ENCODE peak calls at places on chromosomes 6 and 20, in five cellular contexts. H, B, Z, I and C are unnamed samples.

GRCh38 chr6:118787746-118788419 is 106.1 kb upstream of the ASF1A start:
- DNase-seq in H (peak), B (no peak), Z (no peak), I (no peak), C (no peak)

GRCh38 chr6:145772846-145773245 is 37.5 kb upstream of the EPM2A start:
- DNase-seq in B (no peak), I (no peak), H (no peak), Z (no peak), C (no peak)

GRCh38 chr6:82385961-82386360 is 22.3 kb downstream of the TPBG start:
- DNase-seq in I (peak), B (no peak), H (no peak), Z (no peak), C (no peak)

GRCh38 chr6:161959072-161959471 is 685.2 kb upstream of the AGPAT4 start:
- DNase-seq in Z (no peak), I (no peak), B (no peak), H (no peak), C (no peak)

GRCh38 chr6:89311853-89312531 is 3.1 kb downstream of the GABRR2 start:
- DNase-seq in B (peak), H (no peak), Z (no peak), I (peak), C (peak)

GRCh38 chr6:131135244-131136020 is at the start of gene AKAP7:
- DNase-seq in H (peak), B (peak), I (peak), Z (peak), C (peak)

GRCh38 chr6:145199961-145200360 is 535.4 kb downstream of the EPM2A start:
- DNase-seq in B (no peak), H (no peak), Z (no peak), I (peak), C (no peak)

GRCh38 chr20:46814366-46815232 is 80.0 kb upstream of the EYA2 start:
- DNase-seq in H (no peak), Z (no peak), I (peak), B (no peak), C (no peak)

GRCh38 chr6:35771343-35771627 is 5.1 kb upstream of the CLPSL2 start:
- DNase-seq in B (no peak), H (no peak), Z (no peak), I (no peak), C (no peak)

GRCh38 chr6:110523461-110524021 is 47.1 kb upstream of the SLC22A16 start:
- DNase-seq in Z (no peak), H (no peak), B (no peak), I (peak), C (no peak)

DNA sequence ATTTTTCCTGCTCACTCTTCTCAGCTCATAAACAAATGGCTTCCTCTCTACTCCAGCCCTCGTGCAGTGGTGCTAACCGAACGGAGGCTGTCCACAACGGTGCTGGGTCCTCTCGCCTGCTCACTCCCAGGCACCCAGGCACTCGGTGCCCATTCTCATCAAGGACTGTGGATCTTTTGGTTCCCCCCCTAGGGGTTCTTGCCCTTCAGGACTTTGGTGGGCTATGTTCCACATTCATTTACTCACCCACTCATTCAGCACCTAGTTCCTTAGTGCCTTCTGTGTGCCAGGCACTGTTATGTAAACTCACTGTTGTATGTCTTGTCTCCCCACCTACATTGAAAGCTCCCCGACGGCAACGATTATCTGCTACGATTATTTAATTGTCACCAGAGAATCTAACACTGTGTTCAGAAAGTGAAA is 113.8 kb downstream of the FYN start:
- DNase-seq in B (no peak), Z (no peak), H (no peak), I (no peak), C (no peak)
- H3K4me3 ChIP-seq in B (no peak), Z (no peak), H (peak), I (no peak), C (no peak)

GRCh38 chr20:23857954-23858565 is 21.5 kb downstream of the CST5 start:
- DNase-seq in Z (no peak), H (no peak), I (no peak), B (no peak), C (no peak)
- H3K4me3 ChIP-seq in Z (no peak), H (no peak), I (no peak), B (no peak), C (no peak)

GRCh38 chr6:101399627-101399955 is 6.1 kb downstream of the GRIK2 start:
- DNase-seq in I (no peak), B (no peak), Z (no peak), H (no peak), C (no peak)

GRCh38 chr6:101400341-101400740 is 6.8 kb downstream of the GRIK2 start:
- DNase-seq in H (no peak), B (no peak), Z (no peak), I (no peak), C (no peak)

GRCh38 chr6:101403566-101403965 is 10.1 kb downstream of the GRIK2 start:
- DNase-seq in H (no peak), B (no peak), Z (no peak), I (no peak), C (no peak)

GRCh38 chr6:101402618-101403002 is 9.1 kb downstream of the GRIK2 start:
- DNase-seq in B (no peak), I (peak), Z (peak), H (no peak), C (no peak)

DNA sequence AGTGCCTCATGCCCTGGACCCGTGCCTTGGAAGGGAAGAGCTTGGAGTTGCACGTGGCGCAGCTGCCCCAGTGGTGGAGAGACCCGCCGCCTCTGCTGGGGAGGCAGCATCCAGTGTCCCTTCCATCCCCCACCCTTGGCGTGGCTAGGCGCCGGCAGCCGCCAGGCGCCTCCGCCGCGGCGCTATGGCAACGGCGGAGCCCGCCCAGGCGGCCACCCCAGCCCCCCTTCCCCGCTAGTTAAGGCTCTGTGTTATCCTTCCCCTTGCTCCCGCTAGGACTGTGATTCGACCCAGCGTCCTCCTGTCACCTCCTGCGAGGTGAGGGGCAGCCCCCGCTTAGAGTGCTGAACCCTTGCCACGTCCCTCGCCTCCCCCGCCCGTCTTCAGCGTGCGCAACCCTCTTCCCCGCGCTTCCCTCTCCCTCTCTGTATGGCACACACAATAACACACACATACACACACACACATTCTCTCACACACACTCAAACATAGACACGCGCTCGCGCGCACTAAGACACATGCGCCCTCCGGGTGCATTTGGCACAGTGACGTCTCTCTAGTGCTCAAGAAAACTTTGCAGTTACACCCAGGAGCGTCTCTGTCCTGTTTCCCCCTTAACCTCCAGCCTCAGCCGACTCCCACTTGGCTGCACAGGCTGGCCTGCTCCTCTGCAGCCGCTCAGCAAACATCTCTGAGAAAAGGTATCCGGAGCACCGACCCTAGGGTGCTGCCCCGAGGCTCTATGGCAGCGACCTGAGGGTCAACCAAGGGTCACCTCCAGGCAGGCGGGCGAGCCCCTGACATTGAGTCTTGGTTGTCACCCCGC is 8.5 kb downstream of the GRIK2 start:
- DNase-seq in I (no peak), B (no peak), Z (no peak), H (no peak), C (no peak)
- H3K4me3 ChIP-seq in I (peak), B (peak), Z (no peak), H (no peak), C (no peak)

GRCh38 chr20:3797226-3797545 is 1.1 kb downstream of the CDC25B start:
- DNase-seq in H (no peak), Z (no peak), I (no peak), B (no peak), C (no peak)

GRCh38 chr20:3796477-3797225 is 541 bp downstream of the CDC25B start:
- DNase-seq in H (no peak), Z (no peak), B (no peak), I (no peak), C (no peak)

GRCh38 chr20:3798405-3798768 is 2.3 kb downstream of the CDC25B start:
- DNase-seq in Z (no peak), I (no peak), H (no peak), B (no peak), C (peak)

GRCh38 chr20:3798908-3799248 is 2.8 kb downstream of the CDC25B start:
- DNase-seq in B (no peak), I (no peak), H (no peak), Z (no peak), C (no peak)

DNA sequence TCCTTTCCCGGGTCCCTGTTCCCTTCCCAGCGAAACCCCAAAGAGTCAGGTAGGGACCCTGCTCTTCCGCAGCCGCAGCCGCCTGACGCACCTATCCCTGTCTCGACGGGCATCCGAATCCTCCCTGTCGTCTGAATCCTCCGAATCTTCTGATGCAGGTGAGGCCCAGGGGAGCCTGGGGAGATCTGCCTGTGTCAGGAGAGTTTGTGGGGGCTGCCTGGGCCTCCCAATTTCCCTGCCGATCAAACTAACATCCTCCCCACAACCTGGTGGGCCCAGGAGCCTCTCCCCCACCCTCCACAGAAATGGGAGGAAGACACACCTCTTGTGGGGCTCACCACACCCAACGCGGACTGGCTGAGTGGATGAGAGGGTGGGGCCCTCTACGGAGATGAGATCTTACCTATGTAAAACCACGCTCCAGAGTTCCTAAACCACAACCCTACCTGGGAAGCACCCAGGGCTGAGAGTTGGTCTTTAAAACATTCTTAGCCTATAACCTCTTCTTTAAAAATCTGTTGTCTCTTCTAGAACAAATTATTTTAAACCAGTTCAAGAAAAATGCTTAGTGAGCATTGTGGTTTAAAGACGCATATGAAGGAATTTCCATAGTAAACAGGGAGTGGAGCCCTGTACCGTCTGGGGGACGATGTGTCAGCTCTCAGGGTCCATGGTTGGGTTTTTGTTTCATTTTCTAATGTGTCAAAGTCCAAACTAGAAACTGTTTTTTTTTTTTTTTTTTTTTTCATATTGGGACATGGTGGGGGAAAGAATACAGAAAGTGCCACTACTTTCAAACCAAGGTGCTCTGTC is 1.7 kb downstream of the CDC25B start:
- DNase-seq in H (peak), B (no peak), Z (no peak), I (peak), C (no peak)
- H3K4me3 ChIP-seq in H (peak), B (peak), Z (no peak), I (peak), C (peak)

GRCh38 chr6:137349856-137350830 is 131.0 kb upstream of the IFNGR1 start:
- DNase-seq in B (no peak), H (no peak), Z (no peak), I (no peak), C (no peak)
- H3K4me3 ChIP-seq in B (no peak), H (no peak), Z (no peak), I (no peak), C (no peak)

GRCh38 chr6:106051241-106051640 is 34.9 kb upstream of the PRDM1 start:
- DNase-seq in B (no peak), I (no peak), Z (no peak), H (no peak), C (no peak)

GRCh38 chr6:106046116-106046853 is 39.9 kb upstream of the PRDM1 start:
- DNase-seq in Z (no peak), I (no peak), B (no peak), H (no peak), C (no peak)

GRCh38 chr6:106046854-106047200 is 39.3 kb upstream of the PRDM1 start:
- DNase-seq in I (no peak), H (no peak), B (no peak), Z (no peak), C (no peak)

GRCh38 chr6:106050538-106050937 is 35.6 kb upstream of the PRDM1 start:
- DNase-seq in I (no peak), Z (no peak), H (no peak), B (no peak), C (no peak)

DNA sequence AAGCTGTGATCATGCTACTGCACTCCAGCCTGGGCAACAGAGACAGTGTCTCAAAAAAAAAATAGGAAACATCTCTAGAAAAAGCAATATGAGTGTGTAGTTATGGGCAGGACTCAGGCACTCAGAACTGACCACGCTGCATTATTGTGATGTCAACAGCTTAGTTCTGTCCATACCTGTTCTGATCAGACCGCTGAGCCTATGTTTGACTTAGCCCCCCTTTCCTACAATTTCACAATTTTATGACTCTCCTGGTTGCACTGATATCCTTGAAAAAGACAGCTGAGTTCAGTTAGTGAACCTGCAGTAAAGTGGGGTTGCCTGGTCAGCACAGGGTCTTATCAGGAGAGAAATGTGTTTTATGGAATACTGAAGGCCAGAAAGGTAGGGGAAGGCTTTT is 37.8 kb upstream of the PRDM1 start:
- DNase-seq in I (peak), H (no peak), B (no peak), Z (no peak), C (no peak)
- H3K4me3 ChIP-seq in I (no peak), H (no peak), B (no peak), Z (no peak), C (no peak)